ENCODE peak calls at places on chromosomes 7 and 10, in five cellular contexts. One of them, this sample, is unnamed.

GRCh38 chr10:105328441-105328840 is 687.4 kb downstream of the SORCS3 start:
- DNase-seq in IMR-90: no peak
- DNase-seq in RWPE1: no peak
- DNase-seq in CD8-positive, alpha-beta T cell: no peak
- DNase-seq in astrocyte of the spinal cord: peak
- DNase-seq in this sample: no peak

GRCh38 chr7:123718773-123719480 is 29.9 kb downstream of the WASL start:
- DNase-seq in CD8-positive, alpha-beta T cell: no peak
- DNase-seq in astrocyte of the spinal cord: no peak
- DNase-seq in RWPE1: no peak
- DNase-seq in IMR-90: no peak
- DNase-seq in this sample: no peak

GRCh38 chr7:55194522-55194921 is 170.6 kb upstream of the LANCL2 start:
- DNase-seq in CD8-positive, alpha-beta T cell: no peak
- DNase-seq in astrocyte of the spinal cord: no peak
- DNase-seq in RWPE1: no peak
- DNase-seq in IMR-90: no peak
- DNase-seq in this sample: no peak

GRCh38 chr10:110326351-110327032 is 21.8 kb upstream of the SMNDC1 start:
- DNase-seq in astrocyte of the spinal cord: peak
- DNase-seq in IMR-90: peak
- DNase-seq in CD8-positive, alpha-beta T cell: no peak
- DNase-seq in RWPE1: no peak
- DNase-seq in this sample: no peak

GRCh38 chr10:80530251-80530650 is 7.5 kb upstream of the SH2D4B start:
- DNase-seq in CD8-positive, alpha-beta T cell: peak
- DNase-seq in IMR-90: peak
- DNase-seq in astrocyte of the spinal cord: no peak
- DNase-seq in RWPE1: peak
- DNase-seq in this sample: no peak

GRCh38 chr7:21383217-21383832 is 44.6 kb upstream of the SP4 start:
- DNase-seq in RWPE1: no peak
- DNase-seq in astrocyte of the spinal cord: no peak
- DNase-seq in IMR-90: no peak
- DNase-seq in CD8-positive, alpha-beta T cell: no peak
- DNase-seq in this sample: no peak

GRCh38 chr10:109899578-109900355 is 23.5 kb downstream of the XPNPEP1 start:
- DNase-seq in IMR-90: peak
- DNase-seq in RWPE1: no peak
- DNase-seq in astrocyte of the spinal cord: no peak
- DNase-seq in CD8-positive, alpha-beta T cell: no peak
- DNase-seq in this sample: no peak

GRCh38 chr10:73060738-73061635 is 35.7 kb downstream of the P4HA1 start:
- DNase-seq in RWPE1: peak
- DNase-seq in astrocyte of the spinal cord: peak
- DNase-seq in CD8-positive, alpha-beta T cell: no peak
- DNase-seq in IMR-90: peak
- DNase-seq in this sample: no peak

GRCh38 chr10:58107506-58107905 is 160.2 kb downstream of the IPMK start:
- DNase-seq in CD8-positive, alpha-beta T cell: no peak
- DNase-seq in IMR-90: peak
- DNase-seq in RWPE1: peak
- DNase-seq in astrocyte of the spinal cord: peak
- DNase-seq in this sample: no peak

GRCh38 chr7:157520249-157520648 is 183.4 kb downstream of the DNAJB6 start:
- DNase-seq in CD8-positive, alpha-beta T cell: no peak
- DNase-seq in IMR-90: no peak
- DNase-seq in astrocyte of the spinal cord: no peak
- DNase-seq in RWPE1: no peak
- DNase-seq in this sample: peak

GRCh38 chr7:114533151-114533550 is 118.5 kb downstream of the FOXP2 start:
- DNase-seq in IMR-90: no peak
- DNase-seq in CD8-positive, alpha-beta T cell: no peak
- DNase-seq in astrocyte of the spinal cord: no peak
- DNase-seq in RWPE1: no peak
- DNase-seq in this sample: no peak

GRCh38 chr7:3196629-3197028 is 104.4 kb upstream of the SDK1 start:
- DNase-seq in RWPE1: no peak
- DNase-seq in IMR-90: no peak
- DNase-seq in astrocyte of the spinal cord: no peak
- DNase-seq in CD8-positive, alpha-beta T cell: no peak
- DNase-seq in this sample: no peak

GRCh38 chr10:83881647-83882046 is 257.7 kb upstream of the GHITM start:
- DNase-seq in IMR-90: no peak
- DNase-seq in astrocyte of the spinal cord: no peak
- DNase-seq in CD8-positive, alpha-beta T cell: no peak
- DNase-seq in RWPE1: no peak
- DNase-seq in this sample: no peak

GRCh38 chr10:121715076-121715475 is 116.8 kb upstream of the FGFR2 start:
- DNase-seq in CD8-positive, alpha-beta T cell: no peak
- DNase-seq in IMR-90: no peak
- DNase-seq in astrocyte of the spinal cord: no peak
- DNase-seq in RWPE1: no peak
- DNase-seq in this sample: no peak

GRCh38 chr10:114044251-114045070 is 795 bp downstream of the ADRB1 start:
- DNase-seq in RWPE1: no peak
- DNase-seq in astrocyte of the spinal cord: no peak
- DNase-seq in CD8-positive, alpha-beta T cell: no peak
- DNase-seq in IMR-90: no peak
- DNase-seq in this sample: no peak

GRCh38 chr10:60943372-60944158 is 420 bp downstream of the RHOBTB1 start:
- DNase-seq in IMR-90: peak
- DNase-seq in RWPE1: peak
- DNase-seq in CD8-positive, alpha-beta T cell: peak
- DNase-seq in astrocyte of the spinal cord: peak
- DNase-seq in this sample: peak

GRCh38 chr10:12946372-12946771 is 55.1 kb downstream of the CCDC3 start:
- DNase-seq in IMR-90: no peak
- DNase-seq in CD8-positive, alpha-beta T cell: no peak
- DNase-seq in RWPE1: no peak
- DNase-seq in astrocyte of the spinal cord: no peak
- DNase-seq in this sample: no peak

GRCh38 chr10:7956508-7956907 is 98.0 kb upstream of the GATA3 start:
- DNase-seq in RWPE1: peak
- DNase-seq in astrocyte of the spinal cord: peak
- DNase-seq in IMR-90: peak
- DNase-seq in CD8-positive, alpha-beta T cell: no peak
- DNase-seq in this sample: no peak

GRCh38 chr10:19812976-19813375 is 3.3 kb upstream of the PLXDC2 start:
- DNase-seq in IMR-90: no peak
- DNase-seq in RWPE1: no peak
- DNase-seq in CD8-positive, alpha-beta T cell: no peak
- DNase-seq in astrocyte of the spinal cord: no peak
- DNase-seq in this sample: no peak

DNA sequence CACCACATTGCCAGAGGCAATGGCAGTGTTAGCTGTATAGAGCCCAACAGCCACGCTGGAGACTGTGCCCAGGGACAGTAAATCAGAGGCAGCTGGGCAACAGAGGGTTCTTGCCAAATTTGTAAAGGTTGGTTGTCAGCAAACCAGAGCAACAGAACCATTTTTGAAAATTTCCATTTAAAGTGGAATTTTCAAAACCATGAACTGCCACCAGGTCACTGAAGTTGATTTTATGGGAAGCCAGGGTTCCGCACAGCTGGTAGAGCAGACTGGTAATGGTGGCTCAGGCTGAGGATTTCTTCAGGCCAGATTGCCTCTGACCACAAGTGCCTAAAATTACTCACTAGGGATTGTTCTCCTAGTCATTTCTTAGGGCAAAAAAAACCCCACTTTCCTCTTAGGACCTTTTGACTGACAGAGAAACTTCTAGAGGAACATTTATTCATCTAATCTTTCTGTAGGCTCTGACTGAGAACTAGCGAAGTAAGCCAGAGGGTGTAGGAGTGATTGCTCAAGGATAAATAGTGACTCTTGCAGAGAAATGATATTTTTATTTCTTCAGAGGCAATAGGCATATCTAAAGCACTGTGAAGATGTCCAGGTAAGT is 342.4 kb downstream of the BBS9 start:
- DNase-seq in IMR-90: no peak
- DNase-seq in RWPE1: no peak
- DNase-seq in astrocyte of the spinal cord: no peak
- DNase-seq in CD8-positive, alpha-beta T cell: no peak
- DNase-seq in this sample: no peak
- TF ChIP-seq CTCF in IMR-90: no peak
- TF ChIP-seq CTCF in RWPE1: no peak
- TF ChIP-seq CTCF in astrocyte of the spinal cord: no peak
- TF ChIP-seq CTCF in CD8-positive, alpha-beta T cell: no peak
- TF ChIP-seq CTCF in this sample: no peak

DNA sequence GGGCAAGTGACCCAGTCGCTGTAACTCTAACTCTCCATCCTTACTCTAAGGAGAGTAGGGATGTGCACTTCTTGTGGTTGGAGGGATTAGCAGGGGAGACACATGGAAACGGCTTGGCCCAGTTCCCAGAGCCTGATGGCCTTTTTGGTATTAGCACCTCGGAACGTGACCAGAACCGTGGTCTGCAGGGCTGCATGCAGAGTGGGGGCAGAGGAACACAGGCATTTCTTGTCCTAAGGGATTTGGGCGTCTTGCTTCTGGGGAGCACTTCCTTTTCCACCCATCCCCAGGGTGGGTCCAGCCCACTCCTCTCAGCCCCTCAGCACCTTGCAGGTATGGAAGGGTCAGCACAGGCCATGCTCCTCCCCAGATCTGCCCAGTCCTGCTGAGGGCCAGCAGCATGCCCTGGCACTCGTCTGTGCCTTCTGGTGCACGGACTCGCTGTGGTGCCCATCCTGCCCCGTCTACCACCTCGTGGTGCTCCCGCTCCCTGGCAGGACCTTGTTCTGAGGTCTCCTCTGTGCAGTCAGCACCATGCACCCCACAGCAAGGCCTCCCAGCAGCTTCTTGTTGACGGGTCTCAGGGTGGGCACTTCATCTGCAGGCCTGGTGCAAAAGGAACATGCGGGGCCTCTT is 109.6 kb downstream of the ACTR3B start:
- DNase-seq in astrocyte of the spinal cord: no peak
- DNase-seq in IMR-90: no peak
- DNase-seq in RWPE1: no peak
- DNase-seq in CD8-positive, alpha-beta T cell: no peak
- DNase-seq in this sample: no peak
- TF ChIP-seq CTCF in astrocyte of the spinal cord: no peak
- TF ChIP-seq CTCF in IMR-90: no peak
- TF ChIP-seq CTCF in RWPE1: no peak
- TF ChIP-seq CTCF in CD8-positive, alpha-beta T cell: no peak
- TF ChIP-seq CTCF in this sample: no peak

GRCh38 chr7:35735396-35735795 is 40.5 kb upstream of the HERPUD2 start:
- DNase-seq in astrocyte of the spinal cord: no peak
- DNase-seq in RWPE1: no peak
- DNase-seq in CD8-positive, alpha-beta T cell: no peak
- DNase-seq in IMR-90: no peak
- DNase-seq in this sample: no peak

GRCh38 chr7:35731349-35731748 is 36.4 kb upstream of the HERPUD2 start:
- DNase-seq in CD8-positive, alpha-beta T cell: no peak
- DNase-seq in RWPE1: no peak
- DNase-seq in IMR-90: no peak
- DNase-seq in astrocyte of the spinal cord: no peak
- DNase-seq in this sample: no peak

GRCh38 chr7:35738889-35739288 is 44.0 kb upstream of the HERPUD2 start:
- DNase-seq in astrocyte of the spinal cord: no peak
- DNase-seq in RWPE1: no peak
- DNase-seq in CD8-positive, alpha-beta T cell: no peak
- DNase-seq in IMR-90: no peak
- DNase-seq in this sample: no peak

GRCh38 chr7:35734001-35734483 is 39.1 kb upstream of the HERPUD2 start:
- DNase-seq in RWPE1: no peak
- DNase-seq in IMR-90: no peak
- DNase-seq in astrocyte of the spinal cord: no peak
- DNase-seq in CD8-positive, alpha-beta T cell: no peak
- DNase-seq in this sample: no peak

DNA sequence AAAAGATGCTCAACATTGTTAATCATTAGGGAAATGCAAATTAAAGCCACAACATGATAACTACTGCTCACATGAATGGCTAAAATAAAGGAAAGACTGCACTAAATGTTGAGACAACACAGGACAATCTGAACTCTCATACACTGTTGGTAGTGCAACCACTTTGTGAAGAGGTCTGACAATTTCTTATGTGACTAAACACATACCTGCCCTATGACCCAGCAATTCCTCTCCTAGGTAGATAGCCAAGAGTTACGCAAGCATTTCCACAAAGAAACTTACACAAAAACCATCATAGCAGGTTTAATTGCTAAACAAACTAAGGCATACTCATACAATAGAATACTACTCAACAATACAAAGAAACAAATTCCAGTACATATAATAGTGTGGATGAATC is 41.8 kb upstream of the HERPUD2 start:
- DNase-seq in RWPE1: peak
- DNase-seq in IMR-90: peak
- DNase-seq in CD8-positive, alpha-beta T cell: no peak
- DNase-seq in astrocyte of the spinal cord: no peak
- DNase-seq in this sample: no peak
- TF ChIP-seq CTCF in RWPE1: no peak
- TF ChIP-seq CTCF in IMR-90: no peak
- TF ChIP-seq CTCF in CD8-positive, alpha-beta T cell: no peak
- TF ChIP-seq CTCF in astrocyte of the spinal cord: no peak
- TF ChIP-seq CTCF in this sample: no peak

DNA sequence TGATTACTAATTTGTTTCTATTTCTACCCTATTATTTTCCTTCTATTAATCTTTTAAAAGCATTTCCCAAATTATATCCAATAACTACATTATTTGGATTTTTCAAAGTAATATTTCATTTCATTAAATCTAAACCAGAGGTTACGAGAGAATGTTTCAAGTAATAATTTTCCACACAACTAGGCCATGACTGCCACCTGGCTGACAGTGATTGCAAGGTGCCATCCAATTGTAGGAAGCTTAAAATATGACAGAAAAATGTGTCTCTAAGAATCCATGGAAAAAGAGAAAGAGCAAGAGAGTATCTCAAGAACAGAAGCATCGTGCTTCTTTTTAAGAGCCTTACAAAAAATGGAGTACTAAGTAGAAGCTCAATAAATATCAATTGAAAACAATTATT is 48.7 kb downstream of the TPK1 start:
- DNase-seq in CD8-positive, alpha-beta T cell: no peak
- DNase-seq in RWPE1: no peak
- DNase-seq in IMR-90: no peak
- DNase-seq in astrocyte of the spinal cord: no peak
- DNase-seq in this sample: no peak
- TF ChIP-seq CTCF in CD8-positive, alpha-beta T cell: no peak
- TF ChIP-seq CTCF in RWPE1: no peak
- TF ChIP-seq CTCF in IMR-90: no peak
- TF ChIP-seq CTCF in astrocyte of the spinal cord: no peak
- TF ChIP-seq CTCF in this sample: no peak

GRCh38 chr10:70540089-70540788 is 61.7 kb downstream of the PALD1 start:
- DNase-seq in RWPE1: peak
- DNase-seq in CD8-positive, alpha-beta T cell: no peak
- DNase-seq in astrocyte of the spinal cord: no peak
- DNase-seq in IMR-90: no peak
- DNase-seq in this sample: no peak
- TF ChIP-seq CTCF in RWPE1: peak
- TF ChIP-seq CTCF in CD8-positive, alpha-beta T cell: peak
- TF ChIP-seq CTCF in astrocyte of the spinal cord: peak
- TF ChIP-seq CTCF in IMR-90: peak
- TF ChIP-seq CTCF in this sample: peak

DNA sequence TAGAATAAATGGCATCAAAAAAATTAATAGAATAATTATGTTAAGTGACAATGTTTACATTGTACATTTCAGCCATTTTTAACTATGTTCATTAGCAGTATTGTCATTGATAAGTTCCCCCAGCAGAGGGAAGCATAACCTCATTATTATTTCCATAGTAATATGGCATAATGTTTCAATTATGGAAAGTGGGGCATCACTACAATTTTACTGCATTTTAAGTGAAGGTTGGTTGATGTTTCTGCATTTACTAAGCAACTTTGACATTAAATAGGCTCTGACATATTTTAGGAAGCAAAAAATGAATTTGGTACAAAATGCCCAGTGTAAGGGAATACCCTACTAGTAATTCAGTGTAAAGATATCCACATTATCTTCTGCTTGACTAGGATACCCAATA is 218.3 kb downstream of the SEMA3A start:
- DNase-seq in RWPE1: peak
- DNase-seq in astrocyte of the spinal cord: peak
- DNase-seq in IMR-90: peak
- DNase-seq in CD8-positive, alpha-beta T cell: no peak
- DNase-seq in this sample: no peak
- TF ChIP-seq CTCF in RWPE1: peak
- TF ChIP-seq CTCF in astrocyte of the spinal cord: peak
- TF ChIP-seq CTCF in IMR-90: peak
- TF ChIP-seq CTCF in CD8-positive, alpha-beta T cell: peak
- TF ChIP-seq CTCF in this sample: peak

This sample was measured in progenitor cell of endocrine pancreas.